ENCODE peak calls at places on chromosomes 12 and 14, in six cellular contexts. A is mesenchymal stem cell, R is uterus, F is neuronal stem cell, Y is iPS DF 6.9, P is ovary. N is an unnamed sample.

GRCh38 chr12:67436230-67436629 is 167.1 kb downstream of the CAND1 start:
- DNase-seq in A (peak; percentile 28), R (no peak), F (no peak), Y (no peak), P (no peak), N (no peak)

GRCh38 chr12:55965941-55966407 is at the start of gene PMEL:
- DNase-seq in A (peak; percentile 45), R (no peak), F (peak; percentile 65), Y (no peak), P (no peak), N (no peak)

GRCh38 chr12:111105294-111105693 is 184.9 kb upstream of the MYL2 start:
- DNase-seq in A (no peak), R (no peak), F (no peak), Y (no peak), P (no peak), N (no peak)

GRCh38 chr14:89265229-89265628 is 151.8 kb downstream of the FOXN3 start:
- DNase-seq in A (no peak), R (no peak), F (no peak), Y (no peak), P (no peak), N (no peak)

GRCh38 chr14:101823511-101824120 is 62.1 kb downstream of the PPP2R5C start:
- DNase-seq in A (peak; percentile 70), R (peak; percentile 75), F (no peak), Y (no peak), P (peak; percentile 49), N (no peak)

GRCh38 chr12:19423531-19423930 is 15.8 kb upstream of the AEBP2 start:
- DNase-seq in A (no peak), R (no peak), F (no peak), Y (no peak), P (no peak), N (no peak)

GRCh38 chr14:51823706-51824105 is 36.7 kb upstream of the GNG2 start:
- DNase-seq in A (no peak), R (no peak), F (no peak), Y (no peak), P (no peak), N (no peak)

GRCh38 chr12:31756977-31757420 is 28.2 kb upstream of the AMN1 start:
- DNase-seq in A (peak; percentile 70), R (no peak), F (no peak), Y (no peak), P (no peak), N (no peak)

GRCh38 chr14:95870772-95871171 is 5.9 kb upstream of the TUNAR start:
- DNase-seq in A (no peak), R (no peak), F (no peak), Y (no peak), P (no peak), N (no peak)

GRCh38 chr14:100708349-100709217 is 18.1 kb upstream of the DLK1 start:
- DNase-seq in A (peak; percentile 88), R (peak; percentile 57), F (no peak), Y (peak; percentile 63), P (peak; percentile 95), N (peak; percentile 88)

GRCh38 chr14:59632381-59632780 is 55.8 kb upstream of the CCDC175 start:
- DNase-seq in A (peak; percentile 21), R (no peak), F (peak; percentile 27), Y (no peak), P (no peak), N (peak; percentile 70)

GRCh38 chr12:7434670-7435069 is 9.3 kb downstream of the CD163L1 start:
- DNase-seq in A (no peak), R (no peak), F (no peak), Y (no peak), P (no peak), N (no peak)

GRCh38 chr12:52390739-52391617 is 5.5 kb upstream of the KRT84 start:
- DNase-seq in A (peak; percentile 21), R (no peak), F (no peak), Y (peak; percentile 20), P (no peak), N (peak; percentile 45)

GRCh38 chr14:61188196-61188595 is 92.9 kb downstream of the TMEM30B start:
- DNase-seq in A (no peak), R (no peak), F (no peak), Y (no peak), P (peak; percentile 31), N (peak; percentile 55)

GRCh38 chr12:132541200-132541599 is 51.2 kb downstream of the FBRSL1 start:
- DNase-seq in A (no peak), R (no peak), F (no peak), Y (no peak), P (no peak), N (no peak)

GRCh38 chr12:116722245-116722644 is 15.6 kb downstream of the SPRING1 start:
- DNase-seq in A (no peak), R (no peak), F (no peak), Y (no peak), P (no peak), N (no peak)
- H3K4me1 ChIP-seq in A (peaks cover 14% of the 10 kb centered on the region), R (no peaks in the 10 kb centered on the region), F (peaks cover 24% of the 10 kb centered on the region), Y (peaks cover 3% of the 10 kb centered on the region), P (peaks cover 6% of the 10 kb centered on the region), N (peaks cover 9% of the 10 kb centered on the region)

DNA sequence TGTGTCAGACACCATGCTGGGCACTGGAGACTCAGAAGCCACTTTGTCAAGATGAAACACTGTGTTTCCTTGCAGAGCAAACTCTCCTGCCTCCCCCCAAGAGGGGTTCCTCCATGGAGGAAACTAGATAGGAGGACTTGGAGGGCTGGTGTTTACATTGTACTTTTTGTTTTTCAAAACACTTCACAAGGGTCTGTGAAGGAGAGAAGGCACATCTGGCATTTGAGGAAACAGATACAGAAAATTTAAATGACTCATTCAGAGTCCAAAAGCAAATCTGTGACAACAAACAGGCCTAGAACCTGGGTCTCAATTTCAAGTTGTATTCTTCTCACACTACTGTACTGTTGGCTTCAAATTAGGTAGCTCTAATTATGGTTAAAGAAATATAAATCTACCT is 6.8 kb upstream of the CDKL1 start:
- DNase-seq in A (peak; percentile 80), R (no peak), F (no peak), Y (no peak), P (no peak), N (no peak)
- H3K4me1 ChIP-seq in A (peaks cover 11% of the 10 kb centered on the region), R (no peaks in the 10 kb centered on the region), F (no peaks in the 10 kb centered on the region), Y (no peaks in the 10 kb centered on the region), P (peaks cover 23% of the 10 kb centered on the region), N (peaks cover 3% of the 10 kb centered on the region)

DNA sequence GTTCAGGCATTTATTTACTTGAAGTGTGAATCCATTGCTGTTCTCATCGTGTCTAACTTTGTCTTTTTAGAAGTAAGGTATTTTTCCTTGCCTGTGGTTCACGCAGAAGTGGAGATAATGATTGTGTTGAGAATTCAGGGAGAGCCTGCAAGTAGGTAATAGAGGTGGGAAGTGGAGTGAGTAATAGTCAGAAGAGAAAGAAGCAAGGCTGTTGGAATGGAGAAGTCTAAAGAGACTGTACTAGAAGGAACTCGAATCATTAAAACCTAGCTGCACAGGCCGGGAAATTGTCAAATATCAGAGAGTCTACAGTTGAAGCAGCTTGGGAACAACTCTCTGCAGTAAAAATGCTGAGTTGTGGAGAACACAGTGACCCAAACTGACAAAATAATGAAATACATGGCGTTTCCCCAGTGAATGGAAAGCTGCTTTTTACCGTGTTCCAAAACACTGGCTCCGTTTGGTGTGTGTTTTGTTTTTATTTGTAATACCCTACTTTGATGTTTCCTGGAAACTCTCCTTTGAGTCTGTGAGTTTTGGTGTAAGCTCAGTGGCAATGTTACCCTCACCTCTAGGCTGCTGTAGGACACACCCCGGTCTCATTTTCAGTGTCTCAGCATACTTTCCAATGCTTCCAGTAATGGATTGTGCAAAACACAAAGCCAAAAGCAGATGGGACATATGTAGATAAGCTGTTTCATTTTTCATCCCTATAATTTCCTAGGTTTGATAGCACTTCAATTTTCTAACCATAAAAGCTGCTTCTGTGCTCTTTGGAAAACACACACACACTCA is 146.6 kb downstream of the CRADD start:
- DNase-seq in A (no peak), R (no peak), F (no peak), Y (no peak), P (no peak), N (no peak)
- H3K4me1 ChIP-seq in A (no peaks in the 10 kb centered on the region), R (peaks cover 21% of the 10 kb centered on the region), F (peaks cover 3% of the 10 kb centered on the region), Y (no peaks in the 10 kb centered on the region), P (peaks cover 23% of the 10 kb centered on the region), N (peaks cover 14% of the 10 kb centered on the region)

GRCh38 chr12:124571556-124571955 is 4.1 kb upstream of the NCOR2 start:
- DNase-seq in A (no peak), R (no peak), F (no peak), Y (no peak), P (no peak), N (no peak)
- H3K4me1 ChIP-seq in A (peaks cover 25% of the 10 kb centered on the region), R (no peaks in the 10 kb centered on the region), F (peaks cover 24% of the 10 kb centered on the region), Y (peaks cover 6% of the 10 kb centered on the region), P (peaks cover 4% of the 10 kb centered on the region), N (peaks cover 27% of the 10 kb centered on the region)

N was measured in testis.